ENCODE peak calls at places on chromosomes 13 and 19, in four cellular contexts. R is activated naive CD4-positive, alpha-beta T cell; P is Daoy; D is RKO. V is an unnamed sample.
A peak's percentile ranks its signal among the peaks of the same experiment; 100 is the strongest.

GRCh38 chr13:25778808-25779207 is 273.0 kb downstream of the SHISA2 start:
- DNase-seq in R (no peak), P (no peak), D (no peak), V (no peak)

GRCh38 chr19:48471836-48472235 is 2.7 kb downstream of the CYTH2 start:
- DNase-seq in R (no peak), P (no peak), D (no peak), V (no peak)

GRCh38 chr13:25886438-25887214 is 165.2 kb downstream of the SHISA2 start:
- DNase-seq in R (no peak), P (peak; percentile 83), D (no peak), V (peak; percentile 81)

GRCh38 chr19:17292301-17293074 is 10.7 kb downstream of the ABHD8 start:
- DNase-seq in R (peak; percentile 28), P (peak; percentile 92), D (peak; percentile 92), V (peak; percentile 91)

GRCh38 chr19:50053119-50053518 is 27.3 kb downstream of the ZNF473 start:
- DNase-seq in R (no peak), P (no peak), D (no peak), V (no peak)

GRCh38 chr19:18972301-18972831 is 31.3 kb upstream of the HOMER3 start:
- DNase-seq in R (no peak), P (peak; percentile 54), D (peak; percentile 19), V (peak; percentile 50)

GRCh38 chr13:106568225-106569003 is 477 bp upstream of the ARGLU1 start:
- DNase-seq in R (no peak), P (no peak), D (no peak), V (no peak)

GRCh38 chr19:719636-720377 is 11.1 kb downstream of the PALM start:
- DNase-seq in R (no peak), P (no peak), D (no peak), V (no peak)

GRCh38 chr19:13024126-13024957 is 29.1 kb downstream of the NFIX start:
- DNase-seq in R (no peak), P (no peak), D (no peak), V (no peak)

GRCh38 chr19:3073159-3073563 is 10.9 kb upstream of the TLE5 start:
- DNase-seq in R (no peak), P (peak; percentile 78), D (peak; percentile 72), V (peak; percentile 62)

GRCh38 chr13:105087941-105088340 is 1447.5 kb downstream of the EFNB2 start:
- DNase-seq in R (no peak), P (no peak), D (no peak), V (no peak)

GRCh38 chr19:15300533-15301194 is 31.7 kb downstream of the BRD4 start:
- DNase-seq in R (no peak), P (no peak), D (peak; percentile 42), V (peak; percentile 52)

GRCh38 chr19:5695649-5696195 is 5.6 kb downstream of the RPL36 start:
- DNase-seq in R (no peak), P (peak; percentile 40), D (no peak), V (no peak)

GRCh38 chr19:45404557-45405434 is at the start of gene PPP1R13L:
- DNase-seq in R (no peak), P (peak; percentile 65), D (no peak), V (peak; percentile 76)

GRCh38 chr13:50303963-50304721 is 288.9 kb downstream of the KCNRG start:
- DNase-seq in R (no peak), P (no peak), D (no peak), V (no peak)

GRCh38 chr19:16023558-16023915 is 52.8 kb upstream of the TPM4 start:
- DNase-seq in R (no peak), P (no peak), D (no peak), V (no peak)

GRCh38 chr13:50082426-50083283 is 67.4 kb downstream of the KCNRG start:
- DNase-seq in R (peak; percentile 10), P (peak; percentile 81), D (peak; percentile 91), V (peak; percentile 68)

GRCh38 chr13:100521912-100522490 is 66.6 kb downstream of the GGACT start:
- DNase-seq in R (no peak), P (no peak), D (no peak), V (no peak)

GRCh38 chr13:43390101-43390500 is 366.7 kb downstream of the DNAJC15 start:
- DNase-seq in R (no peak), P (no peak), D (no peak), V (no peak)

GRCh38 chr19:41218615-41219507 is at the start of gene AXL:
- DNase-seq in R (no peak), P (peak; percentile 73), D (peak; percentile 87), V (peak; percentile 89)

GRCh38 chr13:32669030-32669646 is 82.9 kb downstream of the PDS5B start:
- DNase-seq in R (no peak), P (peak; percentile 15), D (peak; percentile 68), V (peak; percentile 46)

GRCh38 chr13:98890186-98890585 is 87.7 kb downstream of the DOCK9 start:
- DNase-seq in R (no peak), P (peak; percentile 67), D (peak; percentile 23), V (peak; percentile 94)

GRCh38 chr19:17757125-17757524 is 5.8 kb downstream of the FCHO1 start:
- DNase-seq in R (no peak), P (peak; percentile 86), D (no peak), V (peak; percentile 72)

GRCh38 chr19:17329061-17329767 is 5.4 kb downstream of the ANO8 start:
- DNase-seq in R (no peak), P (no peak), D (no peak), V (no peak)

GRCh38 chr19:2302319-2303208 is 5.4 kb downstream of the LINGO3 start:
- DNase-seq in R (no peak), P (no peak), D (no peak), V (peak; percentile 48)

GRCh38 chr19:16449330-16449961 is 22.3 kb downstream of the EPS15L1 start:
- DNase-seq in R (no peak), P (no peak), D (peak; percentile 30), V (peak; percentile 42)

GRCh38 chr13:22961835-22962537 is 218.8 kb upstream of the SGCG start:
- DNase-seq in R (no peak), P (no peak), D (no peak), V (no peak)

GRCh38 chr13:62643007-62643483 is 1227.4 kb upstream of the PCDH20 start:
- DNase-seq in R (no peak), P (peak; percentile 19), D (peak; percentile 96), V (peak; percentile 25)

GRCh38 chr19:46189971-46190335 is 39.6 kb upstream of the IGFL1 start:
- DNase-seq in R (no peak), P (no peak), D (no peak), V (no peak)

GRCh38 chr13:47901451-47901850 is 99.6 kb downstream of the SUCLA2 start:
- DNase-seq in R (no peak), P (peak; percentile 9), D (no peak), V (peak; percentile 15)

V was measured in RPMI7951.